ENCODE peak calls at places on chromosome 22, in nine cellular contexts. One of them, this sample, is unnamed.

GRCh38 chr22:25757686-25758085 is 15.7 kb downstream of the MYO18B start:
- DNase-seq in neural progenitor cell: no peak
- DNase-seq in RWPE1: peak
- DNase-seq in right atrium auricular region: no peak
- DNase-seq in brain microvascular endothelial cell: no peak
- DNase-seq in bronchial epithelial cell: peak
- DNase-seq in OCI-LY7: no peak
- DNase-seq in right lobe of liver: no peak
- DNase-seq in epithelial cell of esophagus: peak
- DNase-seq in this sample: no peak

GRCh38 chr22:50473088-50473487 is 1.7 kb downstream of the SBF1 start:
- DNase-seq in neural progenitor cell: peak
- DNase-seq in RWPE1: no peak
- DNase-seq in right atrium auricular region: no peak
- DNase-seq in brain microvascular endothelial cell: no peak
- DNase-seq in bronchial epithelial cell: peak
- DNase-seq in OCI-LY7: peak
- DNase-seq in right lobe of liver: no peak
- DNase-seq in epithelial cell of esophagus: peak
- DNase-seq in this sample: no peak

GRCh38 chr22:26529345-26529744 is 17.1 kb upstream of the TFIP11 start:
- DNase-seq in neural progenitor cell: no peak
- DNase-seq in RWPE1: peak
- DNase-seq in right atrium auricular region: no peak
- DNase-seq in brain microvascular endothelial cell: no peak
- DNase-seq in bronchial epithelial cell: peak
- DNase-seq in OCI-LY7: no peak
- DNase-seq in right lobe of liver: peak
- DNase-seq in epithelial cell of esophagus: peak
- DNase-seq in this sample: no peak

GRCh38 chr22:36369004-36369921 is 18.5 kb downstream of the MYH9 start:
- DNase-seq in neural progenitor cell: no peak
- DNase-seq in RWPE1: no peak
- DNase-seq in right atrium auricular region: no peak
- DNase-seq in brain microvascular endothelial cell: no peak
- DNase-seq in bronchial epithelial cell: peak
- DNase-seq in OCI-LY7: no peak
- DNase-seq in right lobe of liver: no peak
- DNase-seq in epithelial cell of esophagus: no peak
- DNase-seq in this sample: no peak

GRCh38 chr22:23305321-23305910 is 125.1 kb downstream of the BCR start:
- DNase-seq in neural progenitor cell: no peak
- DNase-seq in RWPE1: no peak
- DNase-seq in right atrium auricular region: no peak
- DNase-seq in brain microvascular endothelial cell: peak
- DNase-seq in bronchial epithelial cell: peak
- DNase-seq in OCI-LY7: no peak
- DNase-seq in right lobe of liver: peak
- DNase-seq in epithelial cell of esophagus: peak
- DNase-seq in this sample: peak

GRCh38 chr22:46201059-46201757 is 48.9 kb downstream of the CDPF1 start:
- DNase-seq in neural progenitor cell: peak
- DNase-seq in RWPE1: no peak
- DNase-seq in right atrium auricular region: no peak
- DNase-seq in brain microvascular endothelial cell: no peak
- DNase-seq in bronchial epithelial cell: no peak
- DNase-seq in OCI-LY7: no peak
- DNase-seq in right lobe of liver: no peak
- DNase-seq in epithelial cell of esophagus: no peak
- DNase-seq in this sample: no peak

GRCh38 chr22:42461511-42461910 is 29.3 kb upstream of the NFAM1 start:
- DNase-seq in neural progenitor cell: peak
- DNase-seq in RWPE1: no peak
- DNase-seq in right atrium auricular region: no peak
- DNase-seq in brain microvascular endothelial cell: no peak
- DNase-seq in bronchial epithelial cell: no peak
- DNase-seq in OCI-LY7: no peak
- DNase-seq in right lobe of liver: no peak
- DNase-seq in epithelial cell of esophagus: no peak
- DNase-seq in this sample: no peak

GRCh38 chr22:40070701-40071100 is 75.9 kb downstream of the FAM83F start:
- DNase-seq in neural progenitor cell: no peak
- DNase-seq in RWPE1: no peak
- DNase-seq in right atrium auricular region: no peak
- DNase-seq in brain microvascular endothelial cell: no peak
- DNase-seq in bronchial epithelial cell: peak
- DNase-seq in OCI-LY7: no peak
- DNase-seq in right lobe of liver: no peak
- DNase-seq in epithelial cell of esophagus: no peak
- DNase-seq in this sample: no peak

GRCh38 chr22:20531404-20532181 is 24.2 kb downstream of the MED15 start:
- DNase-seq in neural progenitor cell: peak
- DNase-seq in RWPE1: peak
- DNase-seq in right atrium auricular region: peak
- DNase-seq in brain microvascular endothelial cell: peak
- DNase-seq in bronchial epithelial cell: peak
- DNase-seq in OCI-LY7: no peak
- DNase-seq in right lobe of liver: no peak
- DNase-seq in epithelial cell of esophagus: peak
- DNase-seq in this sample: no peak

GRCh38 chr22:17772963-17773605 is 1.2 kb downstream of the BID start:
- DNase-seq in neural progenitor cell: no peak
- DNase-seq in RWPE1: peak
- DNase-seq in right atrium auricular region: no peak
- DNase-seq in brain microvascular endothelial cell: no peak
- DNase-seq in bronchial epithelial cell: peak
- DNase-seq in OCI-LY7: no peak
- DNase-seq in right lobe of liver: no peak
- DNase-seq in epithelial cell of esophagus: peak
- DNase-seq in this sample: no peak

GRCh38 chr22:39081557-39081956 is 4.5 kb downstream of the APOBEC3G start:
- DNase-seq in neural progenitor cell: no peak
- DNase-seq in RWPE1: no peak
- DNase-seq in right atrium auricular region: no peak
- DNase-seq in brain microvascular endothelial cell: no peak
- DNase-seq in bronchial epithelial cell: no peak
- DNase-seq in OCI-LY7: no peak
- DNase-seq in right lobe of liver: no peak
- DNase-seq in epithelial cell of esophagus: no peak
- DNase-seq in this sample: no peak

GRCh38 chr22:23283591-23284503 is 103.5 kb downstream of the BCR start:
- DNase-seq in neural progenitor cell: no peak
- DNase-seq in RWPE1: no peak
- DNase-seq in right atrium auricular region: no peak
- DNase-seq in brain microvascular endothelial cell: no peak
- DNase-seq in bronchial epithelial cell: no peak
- DNase-seq in OCI-LY7: no peak
- DNase-seq in right lobe of liver: no peak
- DNase-seq in epithelial cell of esophagus: no peak
- DNase-seq in this sample: no peak

GRCh38 chr22:38467904-38468760 is at the start of gene KDELR3:
- DNase-seq in neural progenitor cell: peak
- DNase-seq in RWPE1: peak
- DNase-seq in right atrium auricular region: no peak
- DNase-seq in brain microvascular endothelial cell: peak
- DNase-seq in bronchial epithelial cell: peak
- DNase-seq in OCI-LY7: no peak
- DNase-seq in right lobe of liver: peak
- DNase-seq in epithelial cell of esophagus: peak
- DNase-seq in this sample: no peak

GRCh38 chr22:41315586-41315985 is 14.3 kb downstream of the ZC3H7B start:
- DNase-seq in neural progenitor cell: no peak
- DNase-seq in RWPE1: no peak
- DNase-seq in right atrium auricular region: no peak
- DNase-seq in brain microvascular endothelial cell: no peak
- DNase-seq in bronchial epithelial cell: no peak
- DNase-seq in OCI-LY7: no peak
- DNase-seq in right lobe of liver: no peak
- DNase-seq in epithelial cell of esophagus: no peak
- DNase-seq in this sample: no peak
- TF ChIP-seq CTCF in neural progenitor cell: no peak
- TF ChIP-seq CTCF in RWPE1: no peak
- TF ChIP-seq CTCF in right atrium auricular region: no peak
- TF ChIP-seq CTCF in brain microvascular endothelial cell: no peak
- TF ChIP-seq CTCF in bronchial epithelial cell: no peak
- TF ChIP-seq CTCF in OCI-LY7: no peak
- TF ChIP-seq CTCF in right lobe of liver: no peak
- TF ChIP-seq CTCF in epithelial cell of esophagus: no peak
- TF ChIP-seq CTCF in this sample: no peak

GRCh38 chr22:19082793-19083192 is 39.4 kb downstream of the DGCR2 start:
- DNase-seq in neural progenitor cell: no peak
- DNase-seq in RWPE1: no peak
- DNase-seq in right atrium auricular region: no peak
- DNase-seq in brain microvascular endothelial cell: no peak
- DNase-seq in bronchial epithelial cell: no peak
- DNase-seq in OCI-LY7: no peak
- DNase-seq in right lobe of liver: peak
- DNase-seq in epithelial cell of esophagus: no peak
- DNase-seq in this sample: no peak

GRCh38 chr22:19086417-19086816 is 35.8 kb downstream of the DGCR2 start:
- DNase-seq in neural progenitor cell: no peak
- DNase-seq in RWPE1: no peak
- DNase-seq in right atrium auricular region: peak
- DNase-seq in brain microvascular endothelial cell: no peak
- DNase-seq in bronchial epithelial cell: no peak
- DNase-seq in OCI-LY7: no peak
- DNase-seq in right lobe of liver: peak
- DNase-seq in epithelial cell of esophagus: no peak
- DNase-seq in this sample: no peak

GRCh38 chr22:19082101-19082500 is 40.1 kb downstream of the DGCR2 start:
- DNase-seq in neural progenitor cell: no peak
- DNase-seq in RWPE1: no peak
- DNase-seq in right atrium auricular region: peak
- DNase-seq in brain microvascular endothelial cell: no peak
- DNase-seq in bronchial epithelial cell: no peak
- DNase-seq in OCI-LY7: no peak
- DNase-seq in right lobe of liver: peak
- DNase-seq in epithelial cell of esophagus: no peak
- DNase-seq in this sample: no peak

GRCh38 chr22:19086944-19087343 is 35.3 kb downstream of the DGCR2 start:
- DNase-seq in neural progenitor cell: no peak
- DNase-seq in RWPE1: no peak
- DNase-seq in right atrium auricular region: no peak
- DNase-seq in brain microvascular endothelial cell: peak
- DNase-seq in bronchial epithelial cell: no peak
- DNase-seq in OCI-LY7: no peak
- DNase-seq in right lobe of liver: peak
- DNase-seq in epithelial cell of esophagus: peak
- DNase-seq in this sample: no peak

DNA sequence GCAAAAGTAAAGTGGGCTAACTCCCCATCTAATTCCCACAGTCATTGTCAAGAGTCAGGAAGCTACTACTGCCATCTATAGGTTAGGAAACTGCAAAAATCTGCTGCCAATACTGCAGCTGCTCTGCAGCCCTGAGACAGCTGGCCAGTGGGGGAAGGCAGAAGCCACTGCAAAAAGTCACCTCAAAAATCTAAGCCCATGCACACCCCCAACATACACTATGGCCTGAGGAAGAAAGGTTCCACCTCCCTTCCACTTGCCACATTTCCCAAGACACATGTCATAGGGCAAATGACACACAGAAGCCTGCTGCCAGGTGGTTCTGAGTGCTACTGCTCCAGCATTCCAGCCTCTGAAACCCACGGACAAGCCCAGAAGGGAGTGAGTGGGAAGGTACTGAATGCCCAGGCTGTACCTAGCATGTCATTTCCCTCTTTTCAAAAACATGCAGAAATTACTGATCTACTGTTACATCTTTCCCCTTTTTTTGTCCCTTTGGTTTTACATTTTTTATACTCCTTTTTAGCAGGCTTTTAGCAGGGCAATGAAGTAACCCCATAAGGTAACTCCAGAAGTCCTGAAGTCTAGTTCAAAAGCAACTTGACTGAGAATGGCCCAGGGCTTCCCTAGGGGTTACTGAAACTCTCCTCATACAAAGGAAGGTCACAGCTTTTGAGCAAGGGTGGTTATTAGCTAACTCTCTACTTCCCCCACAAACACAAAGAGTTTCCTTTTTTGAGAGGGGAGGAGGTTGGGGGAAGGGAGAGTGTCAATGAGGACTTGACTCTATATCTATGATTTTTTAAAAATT is 36.8 kb downstream of the DGCR2 start:
- DNase-seq in neural progenitor cell: no peak
- DNase-seq in RWPE1: no peak
- DNase-seq in right atrium auricular region: peak
- DNase-seq in brain microvascular endothelial cell: peak
- DNase-seq in bronchial epithelial cell: peak
- DNase-seq in OCI-LY7: peak
- DNase-seq in right lobe of liver: peak
- DNase-seq in epithelial cell of esophagus: peak
- DNase-seq in this sample: no peak
- TF ChIP-seq CTCF in neural progenitor cell: peak
- TF ChIP-seq CTCF in RWPE1: peak
- TF ChIP-seq CTCF in right atrium auricular region: peak
- TF ChIP-seq CTCF in brain microvascular endothelial cell: peak
- TF ChIP-seq CTCF in bronchial epithelial cell: peak
- TF ChIP-seq CTCF in OCI-LY7: peak
- TF ChIP-seq CTCF in right lobe of liver: peak
- TF ChIP-seq CTCF in epithelial cell of esophagus: peak
- TF ChIP-seq CTCF in this sample: peak

DNA sequence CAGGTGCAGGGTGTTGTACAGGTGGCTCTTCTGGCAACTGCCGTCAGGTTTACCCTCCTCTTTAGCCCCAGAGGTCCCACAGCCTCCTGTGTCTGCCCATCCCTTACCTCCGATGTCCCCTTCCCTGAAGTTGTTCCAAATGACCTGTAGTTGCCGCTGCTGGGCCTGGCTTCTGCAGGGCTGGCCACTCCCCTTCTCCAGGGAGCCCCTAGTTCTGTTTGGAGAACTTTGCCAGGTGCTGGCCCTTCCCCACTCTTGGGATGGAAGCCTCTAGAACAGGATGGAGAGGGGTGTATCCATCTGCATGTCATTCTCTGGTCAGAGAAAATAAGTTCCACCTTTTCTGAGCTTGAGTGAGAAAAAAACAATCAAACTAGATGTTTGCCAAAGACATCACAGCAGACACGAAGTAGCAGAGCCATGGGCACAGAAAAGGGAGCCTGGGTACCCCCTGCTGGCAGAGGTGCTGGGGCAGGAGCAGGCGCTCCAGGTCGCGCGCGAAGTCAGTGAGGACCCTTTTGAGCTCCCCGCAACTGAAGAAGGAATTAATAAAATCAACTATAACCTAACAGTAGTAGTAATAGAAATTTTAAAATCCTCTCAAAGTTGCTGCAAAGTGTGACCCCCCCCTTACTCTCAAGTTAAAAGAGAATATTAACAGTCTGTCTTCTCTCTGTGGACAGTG is 20.2 kb upstream of the PARVB start:
- DNase-seq in neural progenitor cell: peak
- DNase-seq in RWPE1: no peak
- DNase-seq in right atrium auricular region: no peak
- DNase-seq in brain microvascular endothelial cell: no peak
- DNase-seq in bronchial epithelial cell: no peak
- DNase-seq in OCI-LY7: no peak
- DNase-seq in right lobe of liver: no peak
- DNase-seq in epithelial cell of esophagus: no peak
- DNase-seq in this sample: no peak
- TF ChIP-seq CTCF in neural progenitor cell: peak
- TF ChIP-seq CTCF in RWPE1: no peak
- TF ChIP-seq CTCF in right atrium auricular region: peak
- TF ChIP-seq CTCF in brain microvascular endothelial cell: peak
- TF ChIP-seq CTCF in bronchial epithelial cell: peak
- TF ChIP-seq CTCF in OCI-LY7: no peak
- TF ChIP-seq CTCF in right lobe of liver: no peak
- TF ChIP-seq CTCF in epithelial cell of esophagus: no peak
- TF ChIP-seq CTCF in this sample: peak

GRCh38 chr22:31952094-31952401 is 7.7 kb downstream of the YWHAH start:
- DNase-seq in neural progenitor cell: no peak
- DNase-seq in RWPE1: no peak
- DNase-seq in right atrium auricular region: no peak
- DNase-seq in brain microvascular endothelial cell: no peak
- DNase-seq in bronchial epithelial cell: no peak
- DNase-seq in OCI-LY7: no peak
- DNase-seq in right lobe of liver: no peak
- DNase-seq in epithelial cell of esophagus: peak
- DNase-seq in this sample: no peak
- TF ChIP-seq CTCF in neural progenitor cell: no peak
- TF ChIP-seq CTCF in RWPE1: no peak
- TF ChIP-seq CTCF in right atrium auricular region: no peak
- TF ChIP-seq CTCF in brain microvascular endothelial cell: peak
- TF ChIP-seq CTCF in bronchial epithelial cell: no peak
- TF ChIP-seq CTCF in OCI-LY7: peak
- TF ChIP-seq CTCF in right lobe of liver: no peak
- TF ChIP-seq CTCF in epithelial cell of esophagus: no peak
- TF ChIP-seq CTCF in this sample: no peak

This sample was measured in type B pancreatic cell.